ENCODE peak calls at places on chromosomes 4 and X, in five cellular contexts. R is stimulated activated CD8-positive, alpha-beta memory T cell treated with anti-CD3 and anti-CD28 coated beads, Interleukin-15, amount 100 ng/mL, for 24 hours; C is sciatic nerve; U is NAMALWA; S is transverse colon. Q is an unnamed sample.

GRCh38 chr4:33996075-33996718 is 2248.1 kb downstream of the ARAP2 start:
- DNase-seq in R (no peak), C (no peak), U (no peak), S (no peak), Q (peak; percentile 1)

GRCh38 chr4:24260922-24261581 is 323.3 kb downstream of the DHX15 start:
- DNase-seq in R (no peak), C (peak; percentile 58), U (no peak), S (no peak), Q (no peak)

GRCh38 chr4:76182463-76182862 is 31.2 kb downstream of the SCARB2 start:
- DNase-seq in R (no peak), C (no peak), U (no peak), S (no peak), Q (no peak)

GRCh38 chr4:38955957-38956356 is 76.3 kb downstream of the TMEM156 start:
- DNase-seq in R (no peak), C (no peak), U (no peak), S (no peak), Q (no peak)

GRCh38 chr4:4418676-4419370 is 31.9 kb downstream of the NSG1 start:
- DNase-seq in R (no peak), C (peak; percentile 35), U (no peak), S (no peak), Q (peak; percentile 10)

GRCh38 chr4:145870155-145871020 is 68.2 kb downstream of the ZNF827 start:
- DNase-seq in R (no peak), C (no peak), U (no peak), S (no peak), Q (no peak)

GRCh38 chrX:56113785-56114436 is 118.2 kb upstream of the KLF8 start:
- DNase-seq in R (no peak), C (no peak), U (no peak), S (no peak), Q (no peak)

GRCh38 chr4:138655970-138656369 is 359.6 kb upstream of the NOCT start:
- DNase-seq in R (no peak), C (no peak), U (no peak), S (no peak), Q (peak; percentile 79)

GRCh38 chr4:8176547-8177399 is 18.2 kb upstream of the ABLIM2 start:
- DNase-seq in R (no peak), C (no peak), U (peak; percentile 78), S (peak; percentile 54), Q (no peak)

GRCh38 chr4:70980196-70980595 is 13.3 kb upstream of the DCK start:
- DNase-seq in R (no peak), C (no peak), U (no peak), S (no peak), Q (no peak)

GRCh38 chrX:3262906-3263305 is 83.5 kb downstream of the MXRA5 start:
- DNase-seq in R (no peak), C (no peak), U (no peak), S (no peak), Q (peak; percentile 85)

GRCh38 chrX:97310373-97310772 is 426.7 kb downstream of the RPA4 start:
- DNase-seq in R (no peak), C (no peak), U (no peak), S (no peak), Q (peak; percentile 21)

GRCh38 chr4:40292313-40292759 is 42.8 kb upstream of the CHRNA9 start:
- DNase-seq in R (no peak), C (no peak), U (no peak), S (no peak), Q (no peak)

GRCh38 chr4:28759064-28759463 is 1898.4 kb downstream of the STIM2 start:
- DNase-seq in R (no peak), C (no peak), U (no peak), S (no peak), Q (no peak)

GRCh38 chrX:40267334-40268118 is 169.8 kb upstream of the BCOR start:
- DNase-seq in R (no peak), C (no peak), U (no peak), S (no peak), Q (no peak)

GRCh38 chrX:33211356-33212254 is at the start of gene DMD:
- DNase-seq in R (no peak), C (peak; percentile 57), U (no peak), S (peak; percentile 20), Q (peak; percentile 18)

GRCh38 chr4:90845777-90846176 is 718.6 kb downstream of the CCSER1 start:
- DNase-seq in R (no peak), C (no peak), U (no peak), S (no peak), Q (no peak)

GRCh38 chr4:98544818-98545399 is 113.5 kb downstream of the TSPAN5 start:
- DNase-seq in R (no peak), C (no peak), U (no peak), S (no peak), Q (no peak)

GRCh38 chr4:16677545-16677944 is 220.9 kb downstream of the LDB2 start:
- DNase-seq in R (no peak), C (no peak), U (no peak), S (no peak), Q (no peak)